ENCODE peak calls at places on chromosomes 13 and 19, in five cellular contexts. K is foreskin fibroblast, F is coronary artery, S is GM03348, N is ureter. J is an unnamed sample.

GRCh38 chr19:10070730-10071446 is 15.2 kb upstream of the SHFL start:
- DNase-seq in S (no peak), F (no peak), N (no peak), K (no peak), J (no peak)

GRCh38 chr19:53883231-53883661 is 1.2 kb downstream of the PRKCG start:
- DNase-seq in F (no peak), S (no peak), K (no peak), N (no peak), J (no peak)

GRCh38 chr19:45428385-45429231 is 4.9 kb upstream of the ERCC1 start:
- DNase-seq in F (peak; percentile 92), N (no peak), K (peak; percentile 69), S (peak; percentile 71), J (no peak)

GRCh38 chr19:54388803-54389144 is 24.0 kb upstream of the LAIR1 start:
- DNase-seq in F (no peak), N (no peak), K (no peak), S (no peak), J (no peak)

GRCh38 chr13:44326961-44327360 is 46.7 kb upstream of the SERP2 start:
- DNase-seq in S (no peak), F (no peak), N (no peak), K (no peak), J (peak; percentile 92)

GRCh38 chr19:35717665-35718344 is at the start of gene KMT2B:
- DNase-seq in S (peak; percentile 98), N (no peak), F (peak; percentile 96), K (no peak), J (no peak)

GRCh38 chr19:36009633-36010379 is 1.2 kb upstream of the SYNE4 start:
- DNase-seq in N (no peak), F (no peak), K (no peak), S (no peak), J (no peak)

GRCh38 chr13:40974460-40975407 is 44.4 kb downstream of the ELF1 start:
- DNase-seq in K (no peak), N (no peak), F (no peak), S (no peak), J (no peak)

GRCh38 chr13:109155301-109155761 is 525.9 kb downstream of the MYO16 start:
- DNase-seq in K (no peak), S (peak; percentile 81), F (no peak), N (no peak), J (no peak)

GRCh38 chr19:7545295-7545694 is 9.8 kb downstream of the PNPLA6 start:
- DNase-seq in S (no peak), F (no peak), K (no peak), N (no peak), J (no peak)

GRCh38 chr19:49244256-49244655 is 80.7 kb downstream of the SLC6A16 start:
- DNase-seq in N (no peak), K (no peak), S (no peak), F (no peak), J (no peak)

GRCh38 chr13:38630780-38631179 is 56.1 kb upstream of the FREM2 start:
- DNase-seq in N (no peak), K (peak; percentile 7), S (peak; percentile 55), F (no peak), J (no peak)

GRCh38 chr13:75271851-75272250 is 210.1 kb downstream of the TBC1D4 start:
- DNase-seq in S (peak; percentile 41), K (peak; percentile 4), N (no peak), F (no peak), J (no peak)

GRCh38 chr13:78649997-78650724 is 8.8 kb downstream of the OBI1 start:
- DNase-seq in K (no peak), N (no peak), S (no peak), F (no peak), J (no peak)

GRCh38 chr19:41395355-41395754 is 1.8 kb downstream of the EXOSC5 start:
- DNase-seq in N (no peak), F (no peak), S (no peak), K (no peak), J (no peak)

GRCh38 chr19:15452111-15453047 is 2.6 kb upstream of the WIZ start:
- DNase-seq in K (peak; percentile 80), N (peak; percentile 91), F (peak; percentile 92), S (peak; percentile 95), J (no peak)

GRCh38 chr19:49746206-49746958 is 16.7 kb downstream of the TSKS start:
- DNase-seq in F (no peak), K (no peak), N (no peak), S (peak; percentile 37), J (no peak)

GRCh38 chr13:95474992-95475391 is 77.5 kb upstream of the CLDN10 start:
- DNase-seq in N (no peak), S (no peak), K (no peak), F (no peak), J (no peak)

GRCh38 chr19:44598880-44599279 is 14.5 kb upstream of the IGSF23 start:
- DNase-seq in N (no peak), S (no peak), K (no peak), F (no peak), J (no peak)

GRCh38 chr19:34595683-34596082 is 81.3 kb downstream of the SCGB2B2 start:
- DNase-seq in F (peak; percentile 68), K (no peak), N (no peak), S (no peak), J (peak; percentile 71)

GRCh38 chr19:1097810-1098176 is 2.6 kb upstream of the POLR2E start:
- DNase-seq in S (no peak), F (no peak), K (no peak), N (no peak), J (no peak)

GRCh38 chr19:29943615-29944014 is 1.6 kb downstream of the URI1 start:
- DNase-seq in K (no peak), S (no peak), N (no peak), F (no peak), J (no peak)

GRCh38 chr19:18645035-18645511 is 8.2 kb downstream of the KLHL26 start:
- DNase-seq in K (no peak), N (no peak), S (no peak), F (peak; percentile 90), J (no peak)

GRCh38 chr13:111074826-111075225 is 40.3 kb upstream of the ARHGEF7 start:
- DNase-seq in F (no peak), S (no peak), K (no peak), N (no peak), J (no peak)

GRCh38 chr13:24228852-24229458 is 68.4 kb downstream of the SPATA13 start:
- DNase-seq in F (no peak), S (peak; percentile 71), K (peak; percentile 68), N (no peak), J (no peak)

GRCh38 chr19:38059897-38060296 is 152.9 kb downstream of the SIPA1L3 start:
- DNase-seq in K (no peak), S (no peak), N (no peak), F (no peak), J (no peak)

GRCh38 chr13:36493046-36493445 is 60.8 kb downstream of the CCNA1 start:
- DNase-seq in K (no peak), S (no peak), F (no peak), N (no peak), J (no peak)

GRCh38 chr13:112510002-112510780 is 77.8 kb downstream of the TUBGCP3 start:
- DNase-seq in F (no peak), S (peak; percentile 85), N (no peak), K (peak; percentile 51), J (no peak)

GRCh38 chr19:310141-310651 is 19.0 kb upstream of the PLPP2 start:
- DNase-seq in K (no peak), F (no peak), S (peak; percentile 33), N (peak; percentile 39), J (no peak)

GRCh38 chr19:51026554-51026831 is at the start of gene KLK11:
- DNase-seq in K (no peak), S (no peak), N (no peak), F (peak; percentile 66), J (no peak)

GRCh38 chr13:59793107-59793506 is 370.6 kb downstream of the DIAPH3 start:
- DNase-seq in F (no peak), N (no peak), K (no peak), S (no peak), J (no peak)

GRCh38 chr19:955803-956746 is 28.1 kb upstream of the WDR18 start:
- DNase-seq in F (no peak), N (no peak), K (no peak), S (no peak), J (no peak)

GRCh38 chr19:50431343-50432220 is 1.1 kb upstream of the MYBPC2 start:
- DNase-seq in N (peak; percentile 84), S (peak; percentile 96), K (peak; percentile 40), F (peak; percentile 86), J (no peak)

J was measured in vagina.